ENCODE peak calls at places on chromosomes 13 and 19, in ten cellular contexts. J is fibroblast of the aortic adventitia, F is GM10248, E is epithelial cell of esophagus, K is fibroblast of mammary gland, B is left lung, C is PC-9, W is neural crest cell, P is fibroblast of lung, R is activated B cell treated with CpG ODN at 0.5 μM for 24 hours. G is an unnamed sample.

GRCh38 chr13:85431720-85432119 is 367.5 kb downstream of the SLITRK6 start:
- DNase-seq in F (no peak), E (no peak), J (no peak), R (no peak), C (no peak), P (no peak), K (no peak), B (peak), W (no peak), G (no peak)

GRCh38 chr13:75931116-75931515 is 295.0 kb downstream of the LMO7 start:
- DNase-seq in F (no peak), E (no peak), C (no peak), W (no peak), P (no peak), R (no peak), J (no peak), B (no peak), K (no peak), G (no peak)

GRCh38 chr13:50127017-50127725 is 111.9 kb downstream of the KCNRG start:
- DNase-seq in E (no peak), W (peak), F (no peak), P (peak), R (peak), B (peak), J (peak), K (peak), C (no peak), G (peak)

GRCh38 chr19:1133471-1133929 is 29.7 kb downstream of the GPX4 start:
- DNase-seq in R (peak), F (peak), W (no peak), E (peak), K (peak), P (no peak), B (no peak), J (no peak), C (no peak), G (peak)

GRCh38 chr19:46155237-46155636 is 7.2 kb downstream of the IGFL2 start:
- DNase-seq in W (no peak), E (no peak), C (no peak), R (no peak), P (no peak), K (no peak), B (no peak), J (no peak), F (no peak), G (no peak)

GRCh38 chr19:16449330-16449961 is 22.3 kb downstream of the EPS15L1 start:
- DNase-seq in W (no peak), E (no peak), R (no peak), J (no peak), P (peak), C (no peak), B (no peak), F (peak), K (no peak), G (no peak)

GRCh38 chr13:107860284-107860683 is 355.1 kb downstream of the LIG4 start:
- DNase-seq in K (no peak), J (no peak), P (no peak), F (no peak), C (no peak), W (no peak), R (no peak), E (no peak), B (no peak), G (no peak)

GRCh38 chr13:45851171-45851889 is at the start of gene SIAH3:
- DNase-seq in F (no peak), J (peak), R (no peak), B (peak), C (no peak), E (peak), P (peak), K (peak), W (no peak), G (peak)

GRCh38 chr19:47595937-47596336 is 13.0 kb upstream of the BICRA start:
- DNase-seq in J (no peak), W (no peak), F (no peak), C (no peak), E (no peak), R (no peak), B (no peak), K (peak), P (no peak), G (no peak)

GRCh38 chr13:47334173-47334572 is 437.3 kb upstream of the HTR2A start:
- DNase-seq in R (no peak), C (no peak), F (no peak), B (no peak), E (no peak), P (peak), W (no peak), K (peak), J (peak), G (peak)

GRCh38 chr19:2552859-2553258 is 76.9 kb downstream of the GADD45B start:
- DNase-seq in E (no peak), B (no peak), K (no peak), W (no peak), R (peak), C (no peak), J (no peak), P (no peak), F (peak), G (peak)

GRCh38 chr19:57290970-57291369 is 10.7 kb downstream of the ZNF460 start:
- DNase-seq in C (peak), W (no peak), E (no peak), K (no peak), B (no peak), J (no peak), P (no peak), R (no peak), F (no peak), G (no peak)

GRCh38 chr13:33610471-33611015 is 207.4 kb upstream of the RFC3 start:
- DNase-seq in F (no peak), E (peak), P (no peak), W (peak), K (no peak), J (peak), C (no peak), R (no peak), B (no peak), G (peak)

GRCh38 chr13:90622547-90622946 is 724.9 kb upstream of the MIR17HG start:
- DNase-seq in K (peak), P (no peak), J (peak), R (no peak), E (peak), B (no peak), F (no peak), W (no peak), C (no peak), G (peak)

GRCh38 chr13:22062478-22063205 is 391.8 kb downstream of the FGF9 start:
- DNase-seq in F (no peak), B (no peak), P (peak), W (no peak), E (peak), J (peak), C (no peak), R (no peak), K (no peak), G (no peak)

DNA sequence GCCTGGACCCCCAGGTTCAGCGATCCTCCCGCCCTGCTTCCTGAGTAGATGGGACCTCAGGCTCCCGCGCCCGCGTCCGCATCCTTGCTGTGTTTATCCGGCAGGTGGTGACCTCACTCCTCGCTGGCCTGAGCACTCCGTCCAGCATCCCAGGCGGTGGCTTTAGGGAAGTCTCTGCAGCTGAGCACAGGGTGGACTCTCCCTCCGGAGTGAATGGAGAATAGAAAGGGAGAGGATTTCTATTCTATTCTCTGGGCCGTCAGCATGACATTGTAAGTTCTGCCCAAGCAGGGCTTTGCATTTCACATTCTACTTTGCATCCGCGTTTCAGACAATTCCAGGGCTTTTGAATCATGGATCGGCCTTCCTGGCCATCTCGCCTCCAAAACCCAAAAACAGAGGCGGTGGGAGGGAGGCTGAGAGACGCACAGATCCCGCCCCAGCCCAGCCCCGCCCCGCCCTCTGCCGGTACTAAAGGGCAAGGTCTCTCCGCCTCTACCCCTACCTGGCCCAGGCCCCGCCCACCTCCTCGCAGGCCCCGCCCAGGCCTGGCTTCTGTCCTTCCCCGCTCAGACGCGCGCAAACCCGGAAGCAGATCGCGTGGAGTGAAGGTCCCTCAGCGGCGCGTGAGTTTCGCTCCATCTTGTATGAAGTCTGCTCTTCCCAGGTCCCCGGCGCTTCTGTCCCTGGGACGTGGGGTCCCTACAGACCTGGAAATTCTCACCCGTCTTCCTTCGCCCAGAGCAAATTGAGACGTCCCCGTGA is at the start of gene ZNF525:
- DNase-seq in F (peak), C (peak), W (peak), E (peak), K (peak), P (peak), B (peak), J (peak), R (peak), G (peak)
- TF ChIP-seq CTCF in F (no peak), C (peak), W (peak), E (peak), K (peak), P (peak), B (peak), J (peak), R (no peak), G (no peak)

DNA sequence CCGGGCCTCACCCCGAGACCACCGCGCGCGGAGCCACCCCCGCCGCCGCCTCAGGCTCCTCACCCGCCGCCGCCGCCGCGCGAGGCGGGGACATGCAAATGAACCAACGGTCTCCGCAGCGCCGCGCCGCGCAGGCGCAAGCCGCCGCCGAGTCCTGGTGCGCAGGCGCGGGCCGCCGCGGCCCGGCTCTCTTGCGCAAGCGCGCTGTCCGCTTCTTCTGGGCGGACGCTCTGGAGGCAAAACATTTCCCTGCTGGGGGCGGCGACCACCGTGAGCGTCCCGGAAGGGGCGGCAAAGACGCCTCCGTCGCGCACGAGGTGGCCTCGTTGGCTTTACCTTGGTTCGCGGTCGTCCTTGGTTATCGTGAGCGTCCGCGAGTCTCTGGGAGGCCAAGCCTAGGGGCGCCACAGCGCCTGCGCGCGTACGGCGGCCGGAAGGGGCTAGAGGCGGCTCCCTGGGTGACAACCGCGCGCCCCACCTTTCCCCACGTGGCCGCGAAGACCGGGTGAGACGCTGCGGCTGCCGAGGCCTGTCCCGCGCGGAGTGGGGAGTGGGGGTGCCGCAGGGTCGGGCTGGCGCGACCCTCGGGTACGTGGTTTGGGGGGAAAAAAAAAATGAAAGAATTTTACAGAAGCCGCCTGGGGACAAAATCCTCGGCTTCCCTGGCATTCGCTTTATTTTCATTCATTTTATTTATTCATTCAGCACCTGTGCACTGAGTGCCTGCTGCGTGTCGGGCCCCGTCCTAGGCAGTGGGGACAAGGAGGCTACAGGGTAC is at the start of the genes ARMC6 and SUGP2:
- DNase-seq in K (peak), F (peak), B (peak), J (peak), R (peak), E (peak), C (peak), P (peak), W (peak), G (peak)
- TF ChIP-seq CTCF in K (no peak), F (no peak), B (no peak), J (peak), R (no peak), E (peak), C (no peak), P (no peak), W (no peak), G (no peak)

DNA sequence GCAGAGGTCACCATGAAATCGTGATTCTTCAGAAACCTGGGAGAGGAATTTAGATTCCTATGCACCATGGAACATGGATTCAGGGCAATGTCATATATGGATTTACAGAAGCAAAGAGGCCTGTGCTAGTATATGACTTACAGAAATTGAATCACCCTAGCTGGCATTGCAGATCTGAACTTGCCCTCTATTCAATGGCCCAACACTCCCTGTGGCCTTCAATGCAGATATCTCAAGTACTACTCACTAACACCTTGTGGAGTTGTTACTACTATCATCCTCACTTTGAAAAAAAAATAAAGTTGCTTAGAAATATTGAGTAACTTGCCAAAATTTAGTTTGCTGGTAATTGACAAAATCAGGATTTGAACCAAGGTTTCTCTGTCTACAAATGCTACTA is 305.4 kb upstream of the SLITRK1 start:
- DNase-seq in R (no peak), W (no peak), P (no peak), B (no peak), E (peak), J (no peak), K (no peak), C (no peak), F (no peak), G (no peak)
- TF ChIP-seq CTCF in R (no peak), W (no peak), P (no peak), B (no peak), E (no peak), J (no peak), K (no peak), C (no peak), F (no peak), G (no peak)

GRCh38 chr13:44243198-44243852 is 130.3 kb upstream of the SERP2 start:
- DNase-seq in B (no peak), K (peak), W (peak), C (peak), R (no peak), P (peak), F (peak), E (peak), J (peak), G (peak)
- TF ChIP-seq CTCF in B (peak), K (peak), W (peak), C (peak), R (no peak), P (no peak), F (peak), E (peak), J (peak), G (peak)

DNA sequence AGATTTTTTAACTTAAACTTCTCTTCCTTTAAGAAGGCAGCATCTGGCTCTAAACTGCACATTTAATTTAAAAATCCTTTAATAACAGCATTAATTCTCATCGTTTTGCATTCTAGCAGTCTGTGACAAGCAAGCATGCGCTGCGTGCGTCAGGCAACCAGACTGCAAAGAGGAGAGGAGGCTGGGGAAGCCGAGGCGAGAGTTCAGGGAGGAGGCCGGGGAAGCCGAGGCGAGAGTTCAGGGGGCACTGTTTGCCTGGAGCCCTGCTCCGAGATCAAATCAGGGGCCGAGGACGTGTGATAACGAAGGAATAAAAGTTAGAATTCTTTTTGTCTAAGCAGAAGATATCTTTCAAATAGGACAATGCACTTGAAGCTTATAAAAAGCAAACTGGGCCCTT is 435.7 kb downstream of the EFNB2 start:
- DNase-seq in F (no peak), E (no peak), C (no peak), P (no peak), R (no peak), W (peak), K (no peak), J (no peak), B (peak), G (no peak)
- TF ChIP-seq CTCF in F (no peak), E (no peak), C (no peak), P (no peak), R (no peak), W (no peak), K (no peak), J (no peak), B (no peak), G (no peak)

DNA sequence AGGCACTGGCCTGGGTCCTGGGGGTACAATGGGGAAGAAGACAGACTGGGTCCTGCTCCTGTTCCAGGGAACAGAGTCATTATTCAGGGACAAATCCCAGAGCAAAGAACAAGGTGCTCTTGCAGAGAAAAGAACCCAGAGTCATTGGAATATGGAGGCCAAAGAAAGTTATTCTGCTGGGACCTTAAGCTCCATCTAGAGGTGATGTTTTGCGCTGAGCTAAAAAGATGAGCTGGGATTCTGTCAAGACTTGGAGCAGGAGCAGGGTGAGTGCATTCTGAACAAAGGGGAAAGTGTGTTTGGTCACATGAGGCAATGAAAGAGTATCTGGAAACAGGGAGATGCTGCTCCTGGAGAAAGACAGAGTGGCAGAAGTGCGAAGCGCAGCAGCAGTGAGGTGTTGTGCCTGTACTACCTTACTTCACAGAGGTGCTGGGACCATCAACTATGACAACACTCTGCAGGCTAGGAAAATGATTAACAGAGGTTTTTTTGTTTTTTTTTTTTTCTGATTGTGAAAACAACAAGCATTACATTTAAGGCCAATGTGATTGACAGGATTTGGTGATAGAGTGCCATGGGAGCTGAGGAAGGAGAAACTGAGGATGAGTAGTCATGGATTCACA is 95.3 kb upstream of the TNFSF11 start:
- DNase-seq in R (no peak), K (peak), F (peak), W (no peak), C (no peak), E (peak), P (peak), B (no peak), J (peak), G (peak)
- TF ChIP-seq CTCF in R (no peak), K (peak), F (peak), W (peak), C (peak), E (peak), P (peak), B (no peak), J (peak), G (peak)

GRCh38 chr19:5921777-5922176 is 7.7 kb downstream of the CAPS start:
- DNase-seq in J (no peak), B (no peak), F (no peak), R (no peak), E (no peak), C (no peak), P (no peak), W (no peak), K (no peak), G (no peak)

GRCh38 chr19:5915782-5916165 is 1.7 kb downstream of the CAPS start:
- DNase-seq in C (no peak), W (no peak), K (no peak), R (no peak), E (no peak), J (no peak), B (no peak), P (no peak), F (no peak), G (no peak)

GRCh38 chr19:5917431-5918107 is 3.5 kb downstream of the CAPS start:
- DNase-seq in J (no peak), W (no peak), F (no peak), R (no peak), B (no peak), P (no peak), C (no peak), K (no peak), E (no peak), G (no peak)

GRCh38 chr19:5916201-5916708 is 2.2 kb downstream of the CAPS start:
- DNase-seq in K (no peak), C (no peak), J (peak), F (no peak), B (no peak), P (no peak), R (no peak), E (no peak), W (no peak), G (no peak)

DNA sequence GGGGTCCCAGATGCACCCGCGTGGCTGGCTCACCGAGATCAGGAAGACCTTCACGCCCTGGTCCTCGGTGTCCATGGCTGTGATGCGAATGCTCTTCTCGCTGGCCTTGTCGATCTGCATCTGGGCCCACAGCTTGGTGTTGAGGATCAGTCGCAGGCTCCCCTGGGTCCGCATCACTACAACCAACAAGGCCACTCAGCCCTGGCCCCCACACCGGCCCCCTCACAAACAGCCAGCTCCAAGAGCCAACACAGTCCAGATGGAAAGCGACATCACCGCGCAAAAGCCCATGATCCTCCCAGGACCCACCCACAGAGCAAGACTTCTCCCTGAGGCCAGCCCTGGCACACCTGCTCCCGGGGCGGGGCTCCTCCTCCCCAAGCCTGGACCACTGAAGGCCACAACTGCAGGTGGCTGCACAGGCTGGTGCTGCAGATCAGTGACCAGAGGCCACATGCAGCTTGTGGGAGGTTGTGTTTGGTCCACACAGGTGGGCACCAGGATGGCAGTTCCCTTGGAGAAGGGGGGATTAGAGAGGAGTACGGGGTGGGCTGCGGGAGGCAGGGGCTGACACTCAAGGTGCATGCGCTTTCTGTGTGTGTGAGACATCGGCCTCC is 4.5 kb downstream of the CAPS start:
- DNase-seq in E (no peak), F (no peak), J (no peak), C (no peak), W (no peak), R (no peak), P (no peak), B (no peak), K (no peak), G (no peak)
- TF ChIP-seq CTCF in E (no peak), F (no peak), J (no peak), C (no peak), W (no peak), R (no peak), P (no peak), B (no peak), K (no peak), G (no peak)